ENCODE peak calls at places on chromosomes 7 and 10, in five cellular contexts. M is sigmoid colon, L is transverse colon, F is ovary, Q is GM12878. E is an unnamed sample. For H3K4me1, the result is how much of the 10 kb centered on the place peaks cover.

GRCh38 chr10:124649209-124649608 is 95.0 kb downstream of the FAM53B start:
- DNase-seq in M (peak), Q (no peak), F (peak), L (no peak), E (no peak)

GRCh38 chr10:70381491-70382421 is 669 bp downstream of the LRRC20 start:
- DNase-seq in M (peak), Q (no peak), F (peak), L (peak), E (no peak)

GRCh38 chr7:81583882-81584533 is 185.8 kb downstream of the HGF start:
- DNase-seq in F (no peak), M (no peak), L (no peak), Q (no peak), E (no peak)

GRCh38 chr10:78927257-78927995 is 141.3 kb upstream of the ZMIZ1 start:
- DNase-seq in M (no peak), F (no peak), Q (no peak), L (no peak), E (peak)

GRCh38 chr10:44396671-44397191 is 11.8 kb upstream of the CXCL12 start:
- DNase-seq in M (peak), Q (no peak), F (no peak), L (no peak), E (no peak)

GRCh38 chr7:134391223-134391622 is 67.7 kb downstream of the AKR1B1 start:
- DNase-seq in F (no peak), M (no peak), L (no peak), Q (no peak), E (no peak)

GRCh38 chr7:78607099-78607498 is 808.5 kb downstream of the PHTF2 start:
- DNase-seq in Q (no peak), L (no peak), F (no peak), M (no peak), E (no peak)

GRCh38 chr7:113321201-113321600 is 202.8 kb upstream of the SMIM30 start:
- DNase-seq in F (no peak), Q (no peak), M (no peak), L (no peak), E (no peak)

GRCh38 chr7:37786741-37787569 is 61.4 kb upstream of the NME8 start:
- DNase-seq in L (no peak), M (no peak), F (no peak), Q (peak), E (no peak)

GRCh38 chr7:24898691-24899090 is 81.3 kb downstream of the OSBPL3 start:
- DNase-seq in Q (no peak), L (no peak), F (no peak), M (no peak), E (no peak)

GRCh38 chr10:42754155-42755027 is 28.2 kb upstream of the BMS1 start:
- DNase-seq in F (no peak), Q (no peak), L (no peak), M (no peak), E (peak)

DNA sequence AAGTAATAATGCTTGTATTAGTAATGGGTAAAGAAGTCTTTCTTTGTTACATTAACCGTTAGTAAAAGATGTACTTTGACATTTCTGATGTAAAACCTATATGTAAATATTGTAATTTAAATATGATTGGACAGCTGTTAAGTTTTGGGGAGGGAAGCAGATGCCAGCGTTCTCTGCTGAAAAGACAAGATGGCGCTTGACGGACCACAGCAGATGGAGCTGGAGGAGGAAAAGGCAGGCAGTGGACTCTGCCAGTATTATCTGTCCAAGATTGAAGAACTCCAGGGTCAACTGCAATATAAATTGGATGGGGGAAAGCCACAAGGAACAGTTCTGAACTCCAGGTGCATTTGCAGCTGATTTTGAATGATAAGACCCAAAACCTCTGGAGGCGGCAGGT is 86.9 kb downstream of the ZNRF2 start:
- DNase-seq in F (no peak), L (no peak), M (no peak), Q (no peak), E (no peak)
- TF ChIP-seq POLR2A in F (no peak), L (no peak), M (no peak), Q (no peak), E (no peak)

GRCh38 chr10:114492351-114493037 is 88.2 kb upstream of the AFAP1L2 start:
- DNase-seq in Q (no peak), M (no peak), F (no peak), L (no peak), E (no peak)
- H3K4me1 ChIP-seq in Q (under half), M (under half), F (under half), L (under half), E (under half)

GRCh38 chr7:26151953-26152781 is at the start of gene NFE2L3:
- DNase-seq in M (peak), Q (no peak), F (peak), L (peak), E (peak)
- TF ChIP-seq CTCF in M (no peak), Q (peak), F (no peak), L (no peak), E (no peak)

DNA sequence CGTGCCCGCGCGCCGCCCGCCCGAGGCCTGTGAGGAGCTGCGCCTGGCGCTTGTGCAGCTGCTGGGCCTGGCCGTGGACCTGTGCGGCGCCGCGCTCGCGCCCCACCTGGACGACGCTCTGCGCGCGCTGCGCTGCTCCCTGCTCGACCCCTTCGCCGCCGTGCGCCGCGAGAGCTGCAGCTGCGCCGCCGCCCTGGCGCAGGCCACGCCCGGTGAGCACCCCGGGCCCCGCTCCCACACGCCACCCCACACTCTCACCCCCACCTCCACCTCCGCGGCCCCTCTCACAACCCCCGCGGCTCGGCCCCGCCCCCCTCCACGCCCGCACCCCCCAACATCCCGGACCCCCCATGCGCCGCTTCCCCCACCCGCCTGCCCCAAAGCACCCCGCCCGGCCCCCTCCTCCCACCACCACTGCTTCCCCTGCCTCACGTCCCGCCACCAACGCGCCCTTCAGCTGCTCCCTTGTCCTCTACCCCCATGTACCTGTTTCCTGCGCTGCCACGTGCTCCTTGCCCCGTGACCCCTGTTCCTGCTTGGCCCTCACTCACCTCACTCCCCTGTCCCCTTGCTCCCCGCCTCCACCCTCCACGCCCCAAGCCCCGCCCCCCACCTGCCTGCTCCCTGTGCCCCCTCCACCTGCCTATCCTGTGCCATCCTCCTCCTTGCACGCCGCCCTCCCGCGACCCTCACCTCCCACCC is at the start of gene PRKAR1B:
- DNase-seq in F (no peak), L (peak), M (peak), Q (no peak), E (no peak)
- TF ChIP-seq POLR2A in F (no peak), L (no peak), M (no peak), Q (peak), E (no peak)

GRCh38 chr10:69332278-69333010 is 54.1 kb downstream of the HK1 start:
- DNase-seq in F (no peak), Q (no peak), M (no peak), L (peak), E (no peak)
- H3K4me1 ChIP-seq in F (under half), Q (under half), M (under half), L (half or more), E (under half)

GRCh38 chr7:17530741-17531417 is 232.4 kb downstream of the AHR start:
- DNase-seq in Q (peak), F (no peak), M (no peak), L (no peak), E (no peak)
- TF ChIP-seq CTCF in Q (peak), F (no peak), M (no peak), L (peak), E (no peak)

DNA sequence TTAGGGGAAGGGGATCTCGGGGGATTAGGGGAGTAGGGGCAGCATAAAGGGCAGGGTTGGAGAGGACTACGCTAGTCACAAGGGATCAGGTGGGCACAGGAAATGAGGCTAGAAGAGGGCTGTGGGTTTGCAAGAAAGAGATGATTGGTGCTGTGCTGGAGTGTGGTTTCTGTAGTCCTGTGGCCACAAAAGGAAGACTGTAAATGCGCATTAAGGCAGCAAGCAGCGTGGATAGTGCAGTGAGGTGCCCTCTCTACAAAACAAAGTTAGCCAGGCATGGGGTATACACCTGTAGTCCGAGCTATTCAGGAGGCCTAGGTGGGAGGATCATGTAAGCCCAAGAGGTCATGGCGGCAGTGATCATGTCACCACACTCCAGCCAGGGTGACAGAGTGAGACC is 212.1 kb downstream of the MLLT10 start:
- DNase-seq in M (no peak), L (no peak), Q (no peak), F (no peak), E (no peak)
- TF ChIP-seq POLR2A in M (no peak), L (no peak), Q (no peak), F (no peak), E (no peak)

GRCh38 chr7:36284470-36284869 is 105.2 kb upstream of the ANLN start:
- DNase-seq in L (no peak), F (no peak), M (peak), Q (no peak), E (no peak)
- H3K4me1 ChIP-seq in L (under half), F (under half), M (under half), Q (under half), E (under half)

E was measured in prostate gland.